ENCODE peak calls at places on chromosome 10, in nine cellular contexts. I is gastrocnemius medialis, S is heart left ventricle, W is heart right ventricle, F is left lung, U is natural killer cell, O is AG09319, A is MCF 10A, Z is GM13977. E is an unnamed sample.

GRCh38 chr10:35453855-35454532 is 117.7 kb downstream of the CCNY start:
- DNase-seq in W (no peak), I (no peak), F (no peak), U (no peak), A (peak; percentile 86), O (no peak), Z (no peak), S (no peak), E (no peak)

GRCh38 chr10:43227911-43228782 is 38.7 kb downstream of the RASGEF1A start:
- DNase-seq in S (peak; percentile 16), W (no peak), Z (no peak), F (peak; percentile 56), O (no peak), U (peak; percentile 18), A (no peak), I (peak; percentile 6), E (no peak)

GRCh38 chr10:132511092-132511491 is 26.5 kb upstream of the INPP5A start:
- DNase-seq in W (peak; percentile 2), F (no peak), Z (no peak), A (no peak), S (no peak), O (no peak), I (no peak), U (no peak), E (no peak)

GRCh38 chr10:85177767-85178166 is 849.4 kb downstream of the CCSER2 start:
- DNase-seq in O (no peak), A (no peak), Z (no peak), W (no peak), S (no peak), I (no peak), U (no peak), F (no peak), E (no peak)

GRCh38 chr10:18793951-18794350 is 134.7 kb downstream of the ARL5B start:
- DNase-seq in O (no peak), Z (no peak), S (no peak), F (no peak), I (no peak), U (no peak), A (peak; percentile 49), W (no peak), E (no peak)

GRCh38 chr10:116721048-116721897 is 21.1 kb downstream of the HSPA12A start:
- DNase-seq in A (no peak), I (no peak), W (no peak), U (no peak), Z (no peak), O (no peak), F (no peak), S (no peak), E (no peak)

GRCh38 chr10:34731885-34732701 is 83.0 kb downstream of the PARD3 start:
- DNase-seq in U (no peak), Z (no peak), F (no peak), W (no peak), I (no peak), O (no peak), A (peak; percentile 87), S (no peak), E (no peak)

GRCh38 chr10:114310346-114310745 is 71.3 kb downstream of the VWA2 start:
- DNase-seq in S (no peak), U (no peak), I (no peak), Z (no peak), O (no peak), A (peak; percentile 25), F (no peak), W (no peak), E (no peak)

GRCh38 chr10:4081691-4082111 is 296.7 kb upstream of the KLF6 start:
- DNase-seq in S (peak; percentile 43), Z (no peak), A (no peak), O (peak; percentile 44), W (peak; percentile 43), I (no peak), F (no peak), U (no peak), E (no peak)

GRCh38 chr10:124646483-124647352 is 97.5 kb downstream of the FAM53B start:
- DNase-seq in F (peak; percentile 87), U (no peak), I (peak; percentile 67), A (peak; percentile 41), O (peak; percentile 54), S (peak; percentile 81), Z (no peak), W (peak; percentile 83), E (no peak)

GRCh38 chr10:42924484-42924883 is 141.9 kb downstream of the BMS1 start:
- DNase-seq in A (no peak), I (no peak), O (no peak), U (no peak), Z (no peak), S (no peak), W (no peak), F (no peak), E (no peak)

GRCh38 chr10:43978936-43979335 is 330.3 kb upstream of the ZNF32 start:
- DNase-seq in F (no peak), W (no peak), U (no peak), Z (no peak), I (no peak), S (no peak), A (no peak), O (no peak), E (no peak)

GRCh38 chr10:128211953-128212727 is 85.9 kb upstream of the MKI67 start:
- DNase-seq in Z (peak; percentile 95), O (peak; percentile 10), A (peak; percentile 82), F (peak; percentile 99), I (peak; percentile 51), U (peak; percentile 85), S (peak; percentile 78), W (peak; percentile 73), E (peak; percentile 95)

GRCh38 chr10:28202941-28203352 is 99.9 kb downstream of the MPP7 start:
- DNase-seq in S (no peak), U (no peak), Z (no peak), O (no peak), F (no peak), W (peak; percentile 14), A (no peak), I (peak; percentile 53), E (no peak)

GRCh38 chr10:102676916-102677315 is 32.6 kb downstream of the TRIM8 start:
- DNase-seq in Z (peak; percentile 3), W (no peak), O (no peak), S (no peak), U (no peak), I (no peak), A (no peak), F (peak; percentile 54), E (no peak)

GRCh38 chr10:61750943-61751471 is 88.3 kb downstream of the CABCOCO1 start:
- DNase-seq in O (no peak), S (peak; percentile 48), I (peak; percentile 15), F (peak; percentile 72), U (peak; percentile 34), A (peak; percentile 68), W (peak; percentile 53), Z (peak; percentile 16), E (peak; percentile 36)

GRCh38 chr10:73601486-73601921 is 10.4 kb upstream of the USP54 start:
- DNase-seq in O (no peak), A (peak; percentile 36), S (no peak), F (no peak), U (no peak), I (peak; percentile 31), W (no peak), Z (no peak), E (no peak)

GRCh38 chr10:114821293-114821914 is at the start of gene FHIP2A:
- DNase-seq in S (peak; percentile 85), O (peak; percentile 53), U (peak; percentile 88), F (peak; percentile 97), Z (peak; percentile 91), A (peak; percentile 71), I (peak; percentile 76), W (peak; percentile 78), E (peak; percentile 89)

GRCh38 chr10:52818019-52818418 is 45.4 kb upstream of the MBL2 start:
- DNase-seq in A (peak; percentile 80), I (no peak), O (no peak), U (no peak), Z (peak; percentile 22), S (no peak), W (no peak), F (no peak), E (peak; percentile 28)
- TF ChIP-seq CTCF in A (peak; percentile 44), I (no peak), O (no peak), U (no peak), Z (peak; percentile 65), S (peak; percentile 38), W (peak; percentile 58), F (peak; percentile 14), E (peak; percentile 49)

GRCh38 chr10:11147723-11148122 is 130.1 kb downstream of the CELF2 start:
- DNase-seq in F (no peak), S (no peak), U (no peak), Z (no peak), A (no peak), I (peak; percentile 35), W (no peak), O (no peak), E (no peak)
- TF ChIP-seq CTCF in F (no peak), S (peak; percentile 18), U (no peak), Z (peak; percentile 22), A (no peak), I (no peak), W (peak; percentile 32), O (no peak), E (peak; percentile 36)

DNA sequence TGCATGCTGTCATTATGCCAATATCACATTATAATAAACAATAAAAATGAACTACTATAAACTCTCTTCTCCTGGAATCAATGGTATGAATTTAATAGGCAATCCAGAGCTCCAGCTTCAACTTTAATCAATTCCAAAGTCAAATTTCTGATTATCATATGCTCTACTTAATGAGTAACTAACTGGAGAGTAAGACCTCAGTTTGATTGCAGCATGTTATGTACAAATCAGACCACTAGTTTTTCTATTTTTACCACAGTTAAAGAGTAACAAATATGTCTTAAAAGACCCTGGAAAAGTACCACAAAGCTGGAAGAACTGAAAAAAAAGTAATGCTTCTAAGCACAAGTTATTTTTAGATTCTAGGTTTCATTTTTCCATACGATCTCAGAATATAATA is 56.0 kb upstream of the TNKS2 start:
- DNase-seq in U (no peak), Z (no peak), A (no peak), S (no peak), O (no peak), W (no peak), I (no peak), F (no peak), E (no peak)
- TF ChIP-seq CTCF in U (no peak), Z (no peak), A (no peak), S (no peak), O (no peak), W (no peak), I (no peak), F (no peak), E (no peak)

GRCh38 chr10:69406816-69407580 is 9.7 kb downstream of the TACR2 start:
- DNase-seq in I (no peak), Z (no peak), S (no peak), U (peak; percentile 17), W (no peak), F (no peak), A (no peak), O (no peak), E (no peak)

GRCh38 chr10:69409176-69409495 is 7.6 kb downstream of the TACR2 start:
- DNase-seq in U (no peak), I (no peak), O (no peak), W (no peak), S (no peak), Z (no peak), A (no peak), F (no peak), E (no peak)

GRCh38 chr10:69406302-69406811 is 10.4 kb downstream of the TACR2 start:
- DNase-seq in I (peak; percentile 28), W (peak; percentile 69), Z (no peak), A (no peak), O (no peak), U (no peak), F (no peak), S (peak; percentile 64), E (no peak)

GRCh38 chr10:69408318-69409175 is 8.2 kb downstream of the TACR2 start:
- DNase-seq in Z (peak; percentile 95), S (peak; percentile 95), A (peak; percentile 93), U (peak; percentile 90), F (peak; percentile 98), W (peak; percentile 96), O (peak; percentile 90), I (peak; percentile 92), E (peak; percentile 96)

GRCh38 chr10:69407621-69408301 is 9.0 kb downstream of the TACR2 start:
- DNase-seq in W (no peak), I (no peak), F (no peak), Z (peak; percentile 60), U (peak; percentile 17), S (no peak), O (no peak), A (no peak), E (no peak)
- TF ChIP-seq CTCF in W (peak; percentile 46), I (no peak), F (no peak), Z (peak; percentile 34), U (no peak), S (peak; percentile 24), O (no peak), A (peak; percentile 18), E (no peak)